ENCODE peak calls at places on chromosome 14, in four cellular contexts. Y is breast epithelium, O is neural crest cell, R is NCI-H187 treated with DMSO at 0.1 percent for 48 hours. Q is an unnamed sample.

GRCh38 chr14:22556990-22557623 is 31.9 kb downstream of the DAD1 start:
- DNase-seq in O (peak), R (no peak), Y (peak), Q (peak)

GRCh38 chr14:51873221-51873893 is 12.9 kb downstream of the GNG2 start:
- DNase-seq in O (no peak), R (no peak), Y (no peak), Q (no peak)

GRCh38 chr14:29629839-29630238 is 297.8 kb downstream of the PRKD1 start:
- DNase-seq in R (no peak), O (no peak), Y (no peak), Q (no peak)

GRCh38 chr14:85416771-85417170 is 113.2 kb upstream of the FLRT2 start:
- DNase-seq in Y (no peak), R (no peak), O (no peak), Q (no peak)

GRCh38 chr14:63686926-63687325 is 40.9 kb downstream of the SGPP1 start:
- DNase-seq in Y (no peak), R (no peak), O (no peak), Q (no peak)

GRCh38 chr14:61127099-61127498 is 146.1 kb downstream of the SLC38A6 start:
- DNase-seq in R (no peak), O (no peak), Y (no peak), Q (no peak)

GRCh38 chr14:71399057-71399487 is 491.8 kb downstream of the PCNX1 start:
- DNase-seq in R (no peak), Y (no peak), O (no peak), Q (no peak)

GRCh38 chr14:70871863-70872677 is 35.2 kb upstream of the PCNX1 start:
- DNase-seq in R (no peak), O (no peak), Y (no peak), Q (no peak)

GRCh38 chr14:59313063-59314018 is 124.9 kb downstream of the DAAM1 start:
- DNase-seq in Y (no peak), R (no peak), O (no peak), Q (no peak)

GRCh38 chr14:91252901-91253794 is 8.6 kb upstream of the GPR68 start:
- DNase-seq in R (no peak), Y (no peak), O (peak), Q (no peak)

GRCh38 chr14:93005135-93005813 is 82.3 kb downstream of the CHGA start:
- DNase-seq in Y (no peak), R (no peak), O (no peak), Q (no peak)

GRCh38 chr14:42884100-42884499 is 1277.4 kb downstream of the LRFN5 start:
- DNase-seq in R (no peak), Y (no peak), O (no peak), Q (no peak)

GRCh38 chr14:98186140-98186539 is 1085.9 kb downstream of the BCL11B start:
- DNase-seq in Y (no peak), R (no peak), O (no peak), Q (no peak)

GRCh38 chr14:66746316-66747006 is 238.5 kb downstream of the GPHN start:
- DNase-seq in Y (no peak), R (no peak), O (no peak), Q (no peak)

GRCh38 chr14:23694085-23694975 is 58.2 kb downstream of the DHRS2 start:
- DNase-seq in O (no peak), R (no peak), Y (no peak), Q (no peak)

GRCh38 chr14:37559386-37559785 is 35.7 kb downstream of the FOXA1 start:
- DNase-seq in O (no peak), Y (no peak), R (no peak), Q (no peak)

GRCh38 chr14:95327558-95328374 is 8.1 kb upstream of the CLMN start:
- DNase-seq in O (no peak), Y (no peak), R (no peak), Q (no peak)

GRCh38 chr14:105485720-105486332 is 860 bp upstream of the CRIP1 start:
- DNase-seq in Y (no peak), R (no peak), O (peak), Q (no peak)

GRCh38 chr14:105501504-105502291 is 10.7 kb downstream of the TEDC1 start:
- DNase-seq in O (no peak), Y (no peak), R (no peak), Q (no peak)

GRCh38 chr14:26290007-26290530 is 307.8 kb downstream of the NOVA1 start:
- DNase-seq in Y (no peak), O (no peak), R (no peak), Q (no peak)

GRCh38 chr14:74890262-74890661 is 8.5 kb downstream of the DLST start:
- DNase-seq in O (no peak), R (no peak), Y (no peak), Q (no peak)

GRCh38 chr14:89158701-89159100 is 258.3 kb downstream of the FOXN3 start:
- DNase-seq in Y (no peak), O (no peak), R (no peak), Q (no peak)

GRCh38 chr14:92951912-92952471 is 29.0 kb downstream of the CHGA start:
- DNase-seq in O (peak), Y (peak), R (no peak), Q (peak)

GRCh38 chr14:59768855-59769254 is 101.7 kb downstream of the RTN1 start:
- DNase-seq in O (no peak), Y (no peak), R (no peak), Q (no peak)

GRCh38 chr14:92353447-92353846 is 30.5 kb downstream of the SLC24A4 start:
- DNase-seq in O (no peak), R (no peak), Y (no peak), Q (no peak)

GRCh38 chr14:88327497-88327896 is 4.4 kb upstream of the KCNK10 start:
- DNase-seq in O (no peak), Y (no peak), R (no peak), Q (no peak)

GRCh38 chr14:55297611-55298323 is 26.5 kb downstream of the FBXO34 start:
- DNase-seq in Y (peak), O (no peak), R (no peak), Q (no peak)

GRCh38 chr14:59262717-59263469 is 74.4 kb downstream of the DAAM1 start:
- DNase-seq in R (no peak), Y (no peak), O (peak), Q (no peak)

GRCh38 chr14:55074662-55075061 is 23.2 kb downstream of the MAPK1IP1L start:
- DNase-seq in Y (peak), O (no peak), R (peak), Q (no peak)

GRCh38 chr14:75615200-75615599 is 36.8 kb downstream of the FLVCR2 start:
- DNase-seq in R (no peak), O (no peak), Y (no peak), Q (no peak)

GRCh38 chr14:20436363-20436755 is 393 bp upstream of the KLHL33 start:
- DNase-seq in R (no peak), Y (no peak), O (no peak), Q (no peak)

GRCh38 chr14:104393199-104393897 is 186.2 kb upstream of the C14orf180 start:
- DNase-seq in R (no peak), Y (no peak), O (no peak), Q (peak)

Q was measured in suprapubic skin.